ENCODE peak calls at places on chromosomes 12 and 14, in five cellular contexts. H is pulmonary artery endothelial cell, C is cardiac muscle cell, Y is caudate nucleus, X is HS-5. G is an unnamed sample.

GRCh38 chr12:19799216-19799615 is 359.9 kb downstream of the AEBP2 start:
- DNase-seq in H (no peak), C (peak; percentile 55), Y (no peak), X (no peak), G (no peak)

GRCh38 chr12:6326316-6326959 is 15.4 kb downstream of the TNFRSF1A start:
- DNase-seq in H (no peak), C (peak; percentile 78), Y (no peak), X (no peak), G (no peak)

GRCh38 chr12:4449862-4450222 is 4.2 kb upstream of the FGF6 start:
- DNase-seq in H (no peak), C (no peak), Y (no peak), X (no peak), G (no peak)

GRCh38 chr12:74963304-74963703 is 246.3 kb downstream of the KCNC2 start:
- DNase-seq in H (no peak), C (no peak), Y (no peak), X (no peak), G (no peak)

GRCh38 chr12:131223791-131224567 is 270.3 kb downstream of the ADGRD1 start:
- DNase-seq in H (no peak), C (no peak), Y (no peak), X (no peak), G (no peak)

GRCh38 chr12:53975019-53975815 is 463 bp upstream of the HOTAIR start:
- DNase-seq in H (no peak), C (no peak), Y (no peak), X (no peak), G (no peak)

GRCh38 chr14:93582516-93582915 is 151.8 kb downstream of the UNC79 start:
- DNase-seq in H (no peak), C (no peak), Y (no peak), X (no peak), G (no peak)

GRCh38 chr14:76289276-76289675 is 86.7 kb upstream of the ESRRB start:
- DNase-seq in H (no peak), C (no peak), Y (no peak), X (no peak), G (no peak)

GRCh38 chr14:61524211-61524806 is 171.0 kb upstream of the HIF1A start:
- DNase-seq in H (peak; percentile 68), C (peak; percentile 88), Y (no peak), X (no peak), G (no peak)